ENCODE peak calls at places on chromosome 12, in four cellular contexts. One of them, this sample, is unnamed.

GRCh38 chr12:105978686-105979085 is 160.1 kb downstream of the NUAK1 start:
- DNase-seq in A549: no peak
- DNase-seq in IMR-90: no peak
- DNase-seq in K562: no peak
- DNase-seq in this sample: no peak

GRCh38 chr12:107066686-107067085 is 26.7 kb downstream of the CRY1 start:
- DNase-seq in A549: no peak
- DNase-seq in IMR-90: no peak
- DNase-seq in K562: no peak
- DNase-seq in this sample: no peak

GRCh38 chr12:123705935-123706334 is 6.2 kb upstream of the ATP6V0A2 start:
- DNase-seq in A549: peak
- DNase-seq in IMR-90: no peak
- DNase-seq in K562: no peak
- DNase-seq in this sample: peak

GRCh38 chr12:104626069-104626690 is 169.4 kb downstream of the CHST11 start:
- DNase-seq in A549: no peak
- DNase-seq in IMR-90: no peak
- DNase-seq in K562: no peak
- DNase-seq in this sample: no peak

GRCh38 chr12:127273621-127274020 is 993.3 kb upstream of the TMEM132C start:
- DNase-seq in A549: no peak
- DNase-seq in IMR-90: peak
- DNase-seq in K562: no peak
- DNase-seq in this sample: no peak

GRCh38 chr12:47850153-47851084 is 30.7 kb upstream of the HDAC7 start:
- DNase-seq in A549: no peak
- DNase-seq in IMR-90: peak
- DNase-seq in K562: peak
- DNase-seq in this sample: peak

GRCh38 chr12:22409071-22409951 is 74.8 kb upstream of the ST8SIA1 start:
- DNase-seq in A549: no peak
- DNase-seq in IMR-90: no peak
- DNase-seq in K562: no peak
- DNase-seq in this sample: no peak

GRCh38 chr12:6606331-6607131 is 648 bp downstream of the CHD4 start:
- DNase-seq in A549: peak
- DNase-seq in IMR-90: peak
- DNase-seq in K562: peak
- DNase-seq in this sample: peak

GRCh38 chr12:32501835-32502333 is 102.5 kb downstream of the FGD4 start:
- DNase-seq in A549: no peak
- DNase-seq in IMR-90: peak
- DNase-seq in K562: no peak
- DNase-seq in this sample: peak

GRCh38 chr12:106953352-106954260 is 2.1 kb upstream of the TMEM263 start:
- DNase-seq in A549: no peak
- DNase-seq in IMR-90: peak
- DNase-seq in K562: no peak
- DNase-seq in this sample: no peak

GRCh38 chr12:70052931-70053497 is 190.2 kb upstream of the CNOT2 start:
- DNase-seq in A549: peak
- DNase-seq in IMR-90: peak
- DNase-seq in K562: peak
- DNase-seq in this sample: peak

GRCh38 chr12:95351745-95352144 is 122.2 kb upstream of the METAP2 start:
- DNase-seq in A549: no peak
- DNase-seq in IMR-90: no peak
- DNase-seq in K562: no peak
- DNase-seq in this sample: peak

GRCh38 chr12:63940295-63940997 is 95.9 kb downstream of the SRGAP1 start:
- DNase-seq in A549: no peak
- DNase-seq in IMR-90: no peak
- DNase-seq in K562: no peak
- DNase-seq in this sample: no peak

GRCh38 chr12:29207120-29207519 is 58.0 kb downstream of the FAR2 start:
- DNase-seq in A549: no peak
- DNase-seq in IMR-90: no peak
- DNase-seq in K562: no peak
- DNase-seq in this sample: no peak

GRCh38 chr12:50102186-50102585 is 1.6 kb upstream of the GPD1 start:
- DNase-seq in A549: no peak
- DNase-seq in IMR-90: no peak
- DNase-seq in K562: no peak
- DNase-seq in this sample: no peak

GRCh38 chr12:50101663-50102062 is 2.1 kb upstream of the GPD1 start:
- DNase-seq in A549: peak
- DNase-seq in IMR-90: peak
- DNase-seq in K562: peak
- DNase-seq in this sample: peak

GRCh38 chr12:50100561-50100960 is 3.2 kb upstream of the GPD1 start:
- DNase-seq in A549: no peak
- DNase-seq in IMR-90: no peak
- DNase-seq in K562: no peak
- DNase-seq in this sample: no peak

GRCh38 chr12:50099302-50100008 is 4.4 kb upstream of the GPD1 start:
- DNase-seq in A549: no peak
- DNase-seq in IMR-90: peak
- DNase-seq in K562: no peak
- DNase-seq in this sample: no peak

DNA sequence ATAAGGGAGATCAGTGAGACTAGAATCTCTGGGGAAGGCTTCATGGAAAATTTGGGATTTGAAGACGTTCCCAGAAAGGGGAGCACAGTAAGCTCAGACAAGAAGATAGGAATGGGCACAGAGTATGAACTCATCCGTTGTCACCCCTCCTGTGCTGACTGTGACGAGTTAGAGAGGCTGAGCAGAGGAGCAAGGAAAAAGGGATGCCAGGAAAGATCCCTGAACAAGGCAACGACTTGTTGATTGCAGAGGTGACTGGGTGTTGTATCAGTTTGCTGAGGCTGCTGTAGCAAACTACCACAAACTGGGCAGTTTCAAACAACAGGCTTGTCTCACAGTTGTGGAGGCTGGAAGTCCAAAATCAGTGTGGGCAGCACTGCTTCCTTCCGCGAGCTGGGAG is 5.9 kb upstream of the GPD1 start:
- DNase-seq in A549: no peak
- DNase-seq in IMR-90: no peak
- DNase-seq in K562: no peak
- DNase-seq in this sample: no peak
- TF ChIP-seq MAZ in A549: no peak
- TF ChIP-seq MAZ in IMR-90: no peak
- TF ChIP-seq MAZ in K562: no peak
- TF ChIP-seq MAZ in this sample: no peak

DNA sequence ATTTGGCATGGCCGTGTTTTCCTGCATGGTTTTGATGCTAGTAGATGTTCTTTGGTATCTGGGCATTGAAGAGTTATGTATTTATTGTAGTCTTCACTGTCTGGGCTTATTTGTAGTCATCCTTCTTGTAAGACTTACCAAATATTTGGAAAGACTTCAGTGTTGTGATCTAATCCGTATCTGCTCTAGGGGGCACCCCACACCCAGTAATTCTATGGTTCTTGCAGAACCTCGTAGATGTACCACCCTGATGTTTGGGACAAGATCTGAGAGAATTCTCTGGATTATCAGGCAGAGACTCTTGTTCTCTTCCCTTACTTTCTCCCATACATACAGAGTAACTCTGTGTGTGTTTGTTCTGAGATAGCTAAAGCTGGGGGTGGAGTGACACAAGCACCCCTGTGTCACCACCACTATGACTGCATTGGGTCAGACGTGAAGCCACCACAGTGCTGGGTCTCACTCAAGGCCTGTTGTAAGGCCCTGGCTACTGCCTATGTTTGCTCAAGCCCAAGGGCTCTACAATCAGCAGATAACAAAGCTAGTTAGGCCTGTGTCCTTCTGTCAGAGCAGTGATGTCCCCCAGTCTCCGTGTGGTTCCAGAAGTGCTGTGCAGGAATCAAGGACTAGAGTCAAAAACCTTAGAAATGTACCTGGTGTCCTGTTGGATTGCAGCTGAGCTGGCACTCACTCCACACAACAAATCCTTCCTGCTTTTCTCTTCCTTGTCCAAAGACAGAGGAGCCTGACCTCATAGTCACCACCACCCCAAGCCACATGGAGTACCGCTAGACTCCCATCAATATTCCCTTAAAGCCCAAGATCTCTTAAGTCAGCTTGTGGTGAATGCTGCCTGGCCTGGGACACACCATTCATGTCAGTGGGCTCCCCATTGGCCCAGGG is 9.5 kb downstream of the RDH16 start:
- DNase-seq in A549: peak
- DNase-seq in IMR-90: no peak
- DNase-seq in K562: no peak
- DNase-seq in this sample: peak
- TF ChIP-seq MAZ in A549: no peak
- TF ChIP-seq MAZ in IMR-90: no peak
- TF ChIP-seq MAZ in K562: no peak
- TF ChIP-seq MAZ in this sample: no peak

DNA sequence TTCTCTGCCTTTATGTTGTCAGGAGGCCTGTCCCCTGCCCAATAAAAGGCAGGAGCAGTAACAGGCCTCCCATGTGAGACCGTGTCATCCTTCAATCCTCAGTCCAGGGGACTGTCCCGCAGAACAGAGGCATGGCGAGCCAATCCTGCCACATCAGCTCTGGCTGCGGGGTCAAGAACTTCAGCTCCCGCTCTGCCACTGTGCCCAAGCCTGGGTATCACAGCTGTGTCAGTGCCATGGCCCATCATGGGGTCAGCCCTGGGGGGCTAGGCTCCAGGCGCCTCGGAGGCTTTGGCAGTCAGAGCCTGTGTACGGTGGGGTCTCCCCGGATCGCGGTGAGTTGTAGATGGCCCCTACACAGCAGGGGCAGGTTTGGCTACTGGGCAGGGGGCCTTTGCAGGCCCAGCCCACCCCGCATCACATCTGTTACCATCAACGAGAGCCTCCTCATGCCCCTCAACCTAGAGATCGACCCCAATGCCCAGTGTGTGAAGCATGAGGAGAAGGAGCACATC is 19.9 kb upstream of the KRT83 start:
- DNase-seq in A549: no peak
- DNase-seq in IMR-90: no peak
- DNase-seq in K562: no peak
- DNase-seq in this sample: no peak
- TF ChIP-seq MAZ in A549: no peak
- TF ChIP-seq MAZ in IMR-90: no peak
- TF ChIP-seq MAZ in K562: no peak
- TF ChIP-seq MAZ in this sample: no peak

GRCh38 chr12:81610955-81611889 is 147.9 kb downstream of the PPFIA2 start:
- DNase-seq in A549: peak
- DNase-seq in IMR-90: peak
- DNase-seq in K562: no peak
- DNase-seq in this sample: peak
- TF ChIP-seq MAZ in A549: no peak
- TF ChIP-seq MAZ in IMR-90: no peak
- TF ChIP-seq MAZ in K562: no peak
- TF ChIP-seq MAZ in this sample: no peak

GRCh38 chr12:53623986-53624385 is 2.2 kb downstream of the ATF7 start:
- DNase-seq in A549: no peak
- DNase-seq in IMR-90: peak
- DNase-seq in K562: no peak
- DNase-seq in this sample: peak
- TF ChIP-seq MAZ in A549: no peak
- TF ChIP-seq MAZ in IMR-90: no peak
- TF ChIP-seq MAZ in K562: no peak
- TF ChIP-seq MAZ in this sample: no peak

GRCh38 chr12:89239534-89239933 is 112.8 kb downstream of the DUSP6 start:
- DNase-seq in A549: no peak
- DNase-seq in IMR-90: no peak
- DNase-seq in K562: no peak
- DNase-seq in this sample: no peak

GRCh38 chr12:89236748-89237428 is 115.4 kb downstream of the DUSP6 start:
- DNase-seq in A549: no peak
- DNase-seq in IMR-90: peak
- DNase-seq in K562: no peak
- DNase-seq in this sample: no peak

GRCh38 chr12:89236237-89236636 is 116.1 kb downstream of the DUSP6 start:
- DNase-seq in A549: no peak
- DNase-seq in IMR-90: peak
- DNase-seq in K562: no peak
- DNase-seq in this sample: no peak

GRCh38 chr12:89238593-89238992 is 113.7 kb downstream of the DUSP6 start:
- DNase-seq in A549: no peak
- DNase-seq in IMR-90: no peak
- DNase-seq in K562: no peak
- DNase-seq in this sample: no peak

GRCh38 chr12:89237763-89238162 is 114.5 kb downstream of the DUSP6 start:
- DNase-seq in A549: no peak
- DNase-seq in IMR-90: no peak
- DNase-seq in K562: no peak
- DNase-seq in this sample: no peak
- TF ChIP-seq MAZ in A549: no peak
- TF ChIP-seq MAZ in IMR-90: no peak
- TF ChIP-seq MAZ in K562: no peak
- TF ChIP-seq MAZ in this sample: no peak

DNA sequence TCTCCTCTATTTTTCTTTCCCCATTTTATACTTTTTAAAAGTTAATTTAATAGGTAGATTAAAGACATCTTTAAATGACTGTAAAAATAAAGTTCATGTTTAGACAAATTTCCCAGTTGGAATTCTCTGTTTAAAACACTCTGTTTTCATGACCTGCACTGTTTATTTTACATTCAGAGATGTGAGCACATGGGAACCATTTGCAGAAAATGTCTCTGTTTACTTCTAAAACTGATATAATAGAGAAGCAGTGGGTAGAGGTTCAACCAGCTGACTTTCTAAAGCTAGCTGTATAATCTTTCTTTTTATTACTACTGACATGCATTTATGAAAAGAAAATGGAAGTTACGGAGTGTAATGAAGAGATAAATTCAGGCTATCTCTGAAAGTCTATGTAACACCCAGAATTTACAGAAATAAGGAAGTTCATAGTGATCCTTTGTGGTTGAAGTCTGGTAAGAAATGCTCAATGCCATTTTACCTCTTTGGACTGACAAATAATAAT is 137.2 kb downstream of the AEBP2 start:
- DNase-seq in A549: no peak
- DNase-seq in IMR-90: peak
- DNase-seq in K562: no peak
- DNase-seq in this sample: no peak
- TF ChIP-seq MAZ in A549: no peak
- TF ChIP-seq MAZ in IMR-90: no peak
- TF ChIP-seq MAZ in K562: no peak
- TF ChIP-seq MAZ in this sample: no peak

DNA sequence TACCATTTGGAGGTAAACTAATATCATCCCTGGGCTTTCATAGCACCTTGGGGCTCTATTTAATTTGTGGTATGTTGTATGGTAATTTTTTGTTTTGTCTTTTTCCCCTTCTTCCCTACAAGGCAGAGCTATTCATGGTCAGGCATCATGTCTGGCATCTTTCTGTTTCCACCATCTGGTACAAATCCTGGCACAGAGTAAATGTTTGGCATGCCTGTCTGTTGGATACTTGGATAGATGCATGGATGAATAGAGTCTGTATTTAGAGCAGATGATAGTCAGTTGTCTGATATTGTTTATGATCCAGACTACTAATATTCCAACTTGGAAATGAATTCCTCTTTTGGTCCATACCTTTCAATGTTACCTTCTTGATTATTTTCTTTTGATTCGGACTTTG is 139.8 kb downstream of the NEDD1 start:
- DNase-seq in A549: no peak
- DNase-seq in IMR-90: no peak
- DNase-seq in K562: no peak
- DNase-seq in this sample: no peak
- TF ChIP-seq MAZ in A549: no peak
- TF ChIP-seq MAZ in IMR-90: no peak
- TF ChIP-seq MAZ in K562: no peak
- TF ChIP-seq MAZ in this sample: no peak

This sample was measured in HepG2.